ENCODE peak calls at places on chromosome 19, in nine cellular contexts. H is Peyer's patch; I is CD8-positive, alpha-beta memory T cell; C is A549; W is glutamatergic neuron; K is fibroblast of the aortic adventitia; Y is lung microvascular endothelial cell; T is caudate nucleus; N is esophagus squamous epithelium. R is an unnamed sample.

GRCh38 chr19:13890136-13890535 is 13.2 kb downstream of the NANOS3 start:
- DNase-seq in K (no peak), H (no peak), I (no peak), W (no peak), C (no peak), T (no peak), N (no peak), Y (no peak), R (no peak)

GRCh38 chr19:13441810-13442512 is 64.3 kb downstream of the CACNA1A start:
- DNase-seq in C (no peak), N (no peak), K (peak), H (no peak), I (peak), T (no peak), Y (peak), W (no peak), R (peak)

GRCh38 chr19:42216653-42217521 is 590 bp downstream of the DEDD2 start:
- DNase-seq in H (peak), T (no peak), C (peak), I (no peak), Y (peak), N (no peak), K (peak), W (peak), R (peak)

GRCh38 chr19:19860756-19861390 is 4.8 kb upstream of the ZNF253 start:
- DNase-seq in N (no peak), I (no peak), Y (no peak), C (no peak), K (no peak), W (peak), T (peak), H (no peak), R (peak)

GRCh38 chr19:308471-309205 is 17.4 kb upstream of the PLPP2 start:
- DNase-seq in T (no peak), W (no peak), N (no peak), H (no peak), Y (no peak), K (no peak), C (no peak), I (no peak), R (no peak)

GRCh38 chr19:42253245-42254082 is 1.5 kb downstream of the ERF start:
- DNase-seq in W (peak), Y (peak), N (no peak), H (peak), T (peak), K (no peak), I (peak), C (peak), R (peak)

GRCh38 chr19:14916848-14917247 is 24.4 kb upstream of the OR7C2 start:
- DNase-seq in W (no peak), C (peak), N (no peak), Y (no peak), I (no peak), K (no peak), T (no peak), H (no peak), R (no peak)

GRCh38 chr19:42409477-42409876 is 17.7 kb downstream of the LIPE start:
- DNase-seq in Y (no peak), T (no peak), I (no peak), W (no peak), H (no peak), C (no peak), K (peak), N (no peak), R (no peak)

GRCh38 chr19:6464070-6464873 is at the start of gene CRB3:
- DNase-seq in W (no peak), N (no peak), H (peak), T (no peak), I (no peak), C (peak), Y (no peak), K (no peak), R (peak)

GRCh38 chr19:55546822-55547614 is 1.7 kb upstream of the SBK3 start:
- DNase-seq in N (no peak), T (no peak), C (no peak), Y (peak), I (no peak), H (no peak), W (no peak), K (peak), R (no peak)

GRCh38 chr19:55027472-55028337 is 10.4 kb downstream of the GP6 start:
- DNase-seq in K (no peak), W (no peak), N (no peak), T (no peak), H (no peak), I (no peak), C (no peak), Y (no peak), R (no peak)

GRCh38 chr19:51020988-51021651 is 1.6 kb upstream of the KLK10 start:
- DNase-seq in C (peak), W (no peak), K (peak), H (no peak), N (no peak), I (no peak), T (no peak), Y (peak), R (no peak)

GRCh38 chr19:36460046-36460445 is 29.3 kb downstream of the ZNF566 start:
- DNase-seq in C (no peak), W (no peak), K (peak), T (no peak), Y (no peak), N (no peak), H (no peak), I (no peak), R (no peak)

GRCh38 chr19:43765109-43765876 is 10.5 kb upstream of the SMG9 start:
- DNase-seq in Y (no peak), C (peak), I (peak), N (no peak), K (peak), T (no peak), W (no peak), H (no peak), R (peak)

GRCh38 chr19:5961969-5962945 is 15.7 kb downstream of the RANBP3 start:
- DNase-seq in K (no peak), Y (peak), W (no peak), I (peak), N (no peak), C (no peak), T (peak), H (peak), R (peak)